ENCODE peak calls at places on chromosomes 16 and 17, in eight cellular contexts. One of them, this sample, is unnamed.

GRCh38 chr17:42682400-42683384 is at the start of gene CNTNAP1:
- DNase-seq in Panc1: no peak
- DNase-seq in GM23248: peak; percentile 89
- DNase-seq in stimulated activated CD4-positive, alpha-beta T cell treated with anti-CD3 and anti-CD28 coated beads, Interleukin-1b, Interleukin-23, amount 100 ng/mL, for 24 hours: no peak
- DNase-seq in AG08396: peak; percentile 91
- DNase-seq in stimulated activated CD8-positive, alpha-beta memory T cell treated with anti-CD3 and anti-CD28 coated beads, Interleukin-4, amount 100 ng/mL, for 4 hours: no peak
- DNase-seq in GM23338: peak; percentile 83
- DNase-seq in activated T-helper 1 cell treated with anti-CD3 and anti-CD28 coated beads, Interleukin-12 subunit alpha, Interleukin-12 subunit beta, Interleukin-2, Interleukin-4 antibody, amounts not matched to agents 30 ng/mL and 10 ng/mL and 1 ng/mL, durations not matched to agents 14 hours and 24 hours and 36 hours: no peak
- DNase-seq in this sample: no peak

GRCh38 chr17:37735165-37735564 is 9.7 kb downstream of the HNF1B start:
- DNase-seq in Panc1: no peak
- DNase-seq in GM23248: no peak
- DNase-seq in stimulated activated CD4-positive, alpha-beta T cell treated with anti-CD3 and anti-CD28 coated beads, Interleukin-1b, Interleukin-23, amount 100 ng/mL, for 24 hours: no peak
- DNase-seq in AG08396: no peak
- DNase-seq in stimulated activated CD8-positive, alpha-beta memory T cell treated with anti-CD3 and anti-CD28 coated beads, Interleukin-4, amount 100 ng/mL, for 4 hours: no peak
- DNase-seq in GM23338: peak; percentile 54
- DNase-seq in activated T-helper 1 cell treated with anti-CD3 and anti-CD28 coated beads, Interleukin-12 subunit alpha, Interleukin-12 subunit beta, Interleukin-2, Interleukin-4 antibody, amounts not matched to agents 30 ng/mL and 10 ng/mL and 1 ng/mL, durations not matched to agents 14 hours and 24 hours and 36 hours: no peak
- DNase-seq in this sample: no peak

GRCh38 chr17:64369007-64369893 is 21.4 kb downstream of the PECAM1 start:
- DNase-seq in Panc1: no peak
- DNase-seq in GM23248: no peak
- DNase-seq in stimulated activated CD4-positive, alpha-beta T cell treated with anti-CD3 and anti-CD28 coated beads, Interleukin-1b, Interleukin-23, amount 100 ng/mL, for 24 hours: no peak
- DNase-seq in AG08396: no peak
- DNase-seq in stimulated activated CD8-positive, alpha-beta memory T cell treated with anti-CD3 and anti-CD28 coated beads, Interleukin-4, amount 100 ng/mL, for 4 hours: no peak
- DNase-seq in GM23338: no peak
- DNase-seq in activated T-helper 1 cell treated with anti-CD3 and anti-CD28 coated beads, Interleukin-12 subunit alpha, Interleukin-12 subunit beta, Interleukin-2, Interleukin-4 antibody, amounts not matched to agents 30 ng/mL and 10 ng/mL and 1 ng/mL, durations not matched to agents 14 hours and 24 hours and 36 hours: no peak
- DNase-seq in this sample: no peak

GRCh38 chr17:68383443-68384321 is 73.6 kb downstream of the WIPI1 start:
- DNase-seq in Panc1: no peak
- DNase-seq in GM23248: peak; percentile 91
- DNase-seq in stimulated activated CD4-positive, alpha-beta T cell treated with anti-CD3 and anti-CD28 coated beads, Interleukin-1b, Interleukin-23, amount 100 ng/mL, for 24 hours: no peak
- DNase-seq in AG08396: peak; percentile 61
- DNase-seq in stimulated activated CD8-positive, alpha-beta memory T cell treated with anti-CD3 and anti-CD28 coated beads, Interleukin-4, amount 100 ng/mL, for 4 hours: no peak
- DNase-seq in GM23338: no peak
- DNase-seq in activated T-helper 1 cell treated with anti-CD3 and anti-CD28 coated beads, Interleukin-12 subunit alpha, Interleukin-12 subunit beta, Interleukin-2, Interleukin-4 antibody, amounts not matched to agents 30 ng/mL and 10 ng/mL and 1 ng/mL, durations not matched to agents 14 hours and 24 hours and 36 hours: peak; percentile 17
- DNase-seq in this sample: no peak

GRCh38 chr17:27540300-27541105 is 84.3 kb downstream of the KSR1 start:
- DNase-seq in Panc1: no peak
- DNase-seq in GM23248: peak; percentile 98
- DNase-seq in stimulated activated CD4-positive, alpha-beta T cell treated with anti-CD3 and anti-CD28 coated beads, Interleukin-1b, Interleukin-23, amount 100 ng/mL, for 24 hours: no peak
- DNase-seq in AG08396: peak; percentile 93
- DNase-seq in stimulated activated CD8-positive, alpha-beta memory T cell treated with anti-CD3 and anti-CD28 coated beads, Interleukin-4, amount 100 ng/mL, for 4 hours: no peak
- DNase-seq in GM23338: no peak
- DNase-seq in activated T-helper 1 cell treated with anti-CD3 and anti-CD28 coated beads, Interleukin-12 subunit alpha, Interleukin-12 subunit beta, Interleukin-2, Interleukin-4 antibody, amounts not matched to agents 30 ng/mL and 10 ng/mL and 1 ng/mL, durations not matched to agents 14 hours and 24 hours and 36 hours: no peak
- DNase-seq in this sample: no peak

GRCh38 chr17:35795007-35795870 is at the start of gene MMP28:
- DNase-seq in Panc1: no peak
- DNase-seq in GM23248: peak; percentile 54
- DNase-seq in stimulated activated CD4-positive, alpha-beta T cell treated with anti-CD3 and anti-CD28 coated beads, Interleukin-1b, Interleukin-23, amount 100 ng/mL, for 24 hours: peak; percentile 37
- DNase-seq in AG08396: peak; percentile 64
- DNase-seq in stimulated activated CD8-positive, alpha-beta memory T cell treated with anti-CD3 and anti-CD28 coated beads, Interleukin-4, amount 100 ng/mL, for 4 hours: no peak
- DNase-seq in GM23338: peak; percentile 69
- DNase-seq in activated T-helper 1 cell treated with anti-CD3 and anti-CD28 coated beads, Interleukin-12 subunit alpha, Interleukin-12 subunit beta, Interleukin-2, Interleukin-4 antibody, amounts not matched to agents 30 ng/mL and 10 ng/mL and 1 ng/mL, durations not matched to agents 14 hours and 24 hours and 36 hours: peak; percentile 27
- DNase-seq in this sample: peak; percentile 34

GRCh38 chr16:46923513-46924295 is 39.5 kb downstream of the GPT2 start:
- DNase-seq in Panc1: no peak
- DNase-seq in GM23248: peak; percentile 11
- DNase-seq in stimulated activated CD4-positive, alpha-beta T cell treated with anti-CD3 and anti-CD28 coated beads, Interleukin-1b, Interleukin-23, amount 100 ng/mL, for 24 hours: no peak
- DNase-seq in AG08396: no peak
- DNase-seq in stimulated activated CD8-positive, alpha-beta memory T cell treated with anti-CD3 and anti-CD28 coated beads, Interleukin-4, amount 100 ng/mL, for 4 hours: no peak
- DNase-seq in GM23338: no peak
- DNase-seq in activated T-helper 1 cell treated with anti-CD3 and anti-CD28 coated beads, Interleukin-12 subunit alpha, Interleukin-12 subunit beta, Interleukin-2, Interleukin-4 antibody, amounts not matched to agents 30 ng/mL and 10 ng/mL and 1 ng/mL, durations not matched to agents 14 hours and 24 hours and 36 hours: no peak
- DNase-seq in this sample: no peak

GRCh38 chr17:80175411-80175810 is 5.6 kb downstream of the CARD14 start:
- DNase-seq in Panc1: no peak
- DNase-seq in GM23248: peak; percentile 23
- DNase-seq in stimulated activated CD4-positive, alpha-beta T cell treated with anti-CD3 and anti-CD28 coated beads, Interleukin-1b, Interleukin-23, amount 100 ng/mL, for 24 hours: no peak
- DNase-seq in AG08396: peak; percentile 69
- DNase-seq in stimulated activated CD8-positive, alpha-beta memory T cell treated with anti-CD3 and anti-CD28 coated beads, Interleukin-4, amount 100 ng/mL, for 4 hours: no peak
- DNase-seq in GM23338: peak; percentile 77
- DNase-seq in activated T-helper 1 cell treated with anti-CD3 and anti-CD28 coated beads, Interleukin-12 subunit alpha, Interleukin-12 subunit beta, Interleukin-2, Interleukin-4 antibody, amounts not matched to agents 30 ng/mL and 10 ng/mL and 1 ng/mL, durations not matched to agents 14 hours and 24 hours and 36 hours: no peak
- DNase-seq in this sample: no peak

GRCh38 chr17:37567137-37567927 is 41.9 kb downstream of the SYNRG start:
- DNase-seq in Panc1: no peak
- DNase-seq in GM23248: peak; percentile 26
- DNase-seq in stimulated activated CD4-positive, alpha-beta T cell treated with anti-CD3 and anti-CD28 coated beads, Interleukin-1b, Interleukin-23, amount 100 ng/mL, for 24 hours: no peak
- DNase-seq in AG08396: no peak
- DNase-seq in stimulated activated CD8-positive, alpha-beta memory T cell treated with anti-CD3 and anti-CD28 coated beads, Interleukin-4, amount 100 ng/mL, for 4 hours: no peak
- DNase-seq in GM23338: no peak
- DNase-seq in activated T-helper 1 cell treated with anti-CD3 and anti-CD28 coated beads, Interleukin-12 subunit alpha, Interleukin-12 subunit beta, Interleukin-2, Interleukin-4 antibody, amounts not matched to agents 30 ng/mL and 10 ng/mL and 1 ng/mL, durations not matched to agents 14 hours and 24 hours and 36 hours: no peak
- DNase-seq in this sample: no peak

GRCh38 chr16:9836118-9836736 is 346.0 kb downstream of the GRIN2A start:
- DNase-seq in Panc1: no peak
- DNase-seq in GM23248: peak; percentile 50
- DNase-seq in stimulated activated CD4-positive, alpha-beta T cell treated with anti-CD3 and anti-CD28 coated beads, Interleukin-1b, Interleukin-23, amount 100 ng/mL, for 24 hours: no peak
- DNase-seq in AG08396: peak; percentile 28
- DNase-seq in stimulated activated CD8-positive, alpha-beta memory T cell treated with anti-CD3 and anti-CD28 coated beads, Interleukin-4, amount 100 ng/mL, for 4 hours: no peak
- DNase-seq in GM23338: peak; percentile 72
- DNase-seq in activated T-helper 1 cell treated with anti-CD3 and anti-CD28 coated beads, Interleukin-12 subunit alpha, Interleukin-12 subunit beta, Interleukin-2, Interleukin-4 antibody, amounts not matched to agents 30 ng/mL and 10 ng/mL and 1 ng/mL, durations not matched to agents 14 hours and 24 hours and 36 hours: no peak
- DNase-seq in this sample: no peak

GRCh38 chr16:85107532-85107931 is 4.7 kb downstream of the CIBAR2 start:
- DNase-seq in Panc1: no peak
- DNase-seq in GM23248: no peak
- DNase-seq in stimulated activated CD4-positive, alpha-beta T cell treated with anti-CD3 and anti-CD28 coated beads, Interleukin-1b, Interleukin-23, amount 100 ng/mL, for 24 hours: no peak
- DNase-seq in AG08396: no peak
- DNase-seq in stimulated activated CD8-positive, alpha-beta memory T cell treated with anti-CD3 and anti-CD28 coated beads, Interleukin-4, amount 100 ng/mL, for 4 hours: no peak
- DNase-seq in GM23338: no peak
- DNase-seq in activated T-helper 1 cell treated with anti-CD3 and anti-CD28 coated beads, Interleukin-12 subunit alpha, Interleukin-12 subunit beta, Interleukin-2, Interleukin-4 antibody, amounts not matched to agents 30 ng/mL and 10 ng/mL and 1 ng/mL, durations not matched to agents 14 hours and 24 hours and 36 hours: no peak
- DNase-seq in this sample: no peak

GRCh38 chr17:61884864-61885263 is 21.5 kb upstream of the BRIP1 start:
- DNase-seq in Panc1: no peak
- DNase-seq in GM23248: no peak
- DNase-seq in stimulated activated CD4-positive, alpha-beta T cell treated with anti-CD3 and anti-CD28 coated beads, Interleukin-1b, Interleukin-23, amount 100 ng/mL, for 24 hours: no peak
- DNase-seq in AG08396: no peak
- DNase-seq in stimulated activated CD8-positive, alpha-beta memory T cell treated with anti-CD3 and anti-CD28 coated beads, Interleukin-4, amount 100 ng/mL, for 4 hours: no peak
- DNase-seq in GM23338: no peak
- DNase-seq in activated T-helper 1 cell treated with anti-CD3 and anti-CD28 coated beads, Interleukin-12 subunit alpha, Interleukin-12 subunit beta, Interleukin-2, Interleukin-4 antibody, amounts not matched to agents 30 ng/mL and 10 ng/mL and 1 ng/mL, durations not matched to agents 14 hours and 24 hours and 36 hours: no peak
- DNase-seq in this sample: no peak

GRCh38 chr17:76710863-76711611 is at the start of gene MXRA7:
- DNase-seq in Panc1: no peak
- DNase-seq in GM23248: peak; percentile 91
- DNase-seq in stimulated activated CD4-positive, alpha-beta T cell treated with anti-CD3 and anti-CD28 coated beads, Interleukin-1b, Interleukin-23, amount 100 ng/mL, for 24 hours: peak; percentile 35
- DNase-seq in AG08396: peak; percentile 90
- DNase-seq in stimulated activated CD8-positive, alpha-beta memory T cell treated with anti-CD3 and anti-CD28 coated beads, Interleukin-4, amount 100 ng/mL, for 4 hours: peak; percentile 48
- DNase-seq in GM23338: peak; percentile 80
- DNase-seq in activated T-helper 1 cell treated with anti-CD3 and anti-CD28 coated beads, Interleukin-12 subunit alpha, Interleukin-12 subunit beta, Interleukin-2, Interleukin-4 antibody, amounts not matched to agents 30 ng/mL and 10 ng/mL and 1 ng/mL, durations not matched to agents 14 hours and 24 hours and 36 hours: peak; percentile 44
- DNase-seq in this sample: no peak

GRCh38 chr17:81130385-81131288 is 34.7 kb upstream of the PVALEF start:
- DNase-seq in Panc1: no peak
- DNase-seq in GM23248: no peak
- DNase-seq in stimulated activated CD4-positive, alpha-beta T cell treated with anti-CD3 and anti-CD28 coated beads, Interleukin-1b, Interleukin-23, amount 100 ng/mL, for 24 hours: no peak
- DNase-seq in AG08396: no peak
- DNase-seq in stimulated activated CD8-positive, alpha-beta memory T cell treated with anti-CD3 and anti-CD28 coated beads, Interleukin-4, amount 100 ng/mL, for 4 hours: no peak
- DNase-seq in GM23338: no peak
- DNase-seq in activated T-helper 1 cell treated with anti-CD3 and anti-CD28 coated beads, Interleukin-12 subunit alpha, Interleukin-12 subunit beta, Interleukin-2, Interleukin-4 antibody, amounts not matched to agents 30 ng/mL and 10 ng/mL and 1 ng/mL, durations not matched to agents 14 hours and 24 hours and 36 hours: no peak
- DNase-seq in this sample: no peak

GRCh38 chr17:56676807-56677206 is 83.3 kb downstream of the NOG start:
- DNase-seq in Panc1: no peak
- DNase-seq in GM23248: peak; percentile 62
- DNase-seq in stimulated activated CD4-positive, alpha-beta T cell treated with anti-CD3 and anti-CD28 coated beads, Interleukin-1b, Interleukin-23, amount 100 ng/mL, for 24 hours: no peak
- DNase-seq in AG08396: no peak
- DNase-seq in stimulated activated CD8-positive, alpha-beta memory T cell treated with anti-CD3 and anti-CD28 coated beads, Interleukin-4, amount 100 ng/mL, for 4 hours: no peak
- DNase-seq in GM23338: no peak
- DNase-seq in activated T-helper 1 cell treated with anti-CD3 and anti-CD28 coated beads, Interleukin-12 subunit alpha, Interleukin-12 subunit beta, Interleukin-2, Interleukin-4 antibody, amounts not matched to agents 30 ng/mL and 10 ng/mL and 1 ng/mL, durations not matched to agents 14 hours and 24 hours and 36 hours: no peak
- DNase-seq in this sample: no peak

This sample was measured in GDM1.